ENCODE peak calls at places on chromosomes 4 and X, in six cellular contexts. W is Daoy; M is activated CD4-positive, alpha-beta T cell treated with anti-CD3 and anti-CD28 coated beads for 24 hours; B is dorsolateral prefrontal cortex; Q is fibroblast of mammary gland; X is tibial nerve. K is an unnamed sample.

GRCh38 chr4:67275179-67275750 is 270.0 kb downstream of the CENPC start:
- DNase-seq in B (no peak), W (no peak), Q (no peak), X (no peak), M (no peak), K (no peak)

GRCh38 chrX:56763556-56764152 is 34.6 kb downstream of the NBDY start:
- DNase-seq in B (peak), Q (peak), X (no peak), W (no peak), M (peak), K (no peak)

GRCh38 chrX:72348247-72348979 is 42.7 kb upstream of the CITED1 start:
- DNase-seq in W (no peak), X (no peak), M (no peak), B (no peak), Q (no peak), K (no peak)

GRCh38 chr4:152920768-152921167 is 15.4 kb upstream of the FHDC1 start:
- DNase-seq in X (no peak), W (no peak), Q (peak), M (no peak), B (no peak), K (no peak)

GRCh38 chr4:68267433-68267944 is 22.0 kb upstream of the TMPRSS11B start:
- DNase-seq in X (no peak), M (no peak), W (peak), Q (peak), B (no peak), K (no peak)

GRCh38 chrX:130351567-130351966 is 11.8 kb downstream of the SLC25A14 start:
- DNase-seq in B (no peak), M (no peak), Q (no peak), X (no peak), W (no peak), K (no peak)

GRCh38 chr4:112519689-112520597 is 4.0 kb upstream of the NEUROG2 start:
- DNase-seq in B (no peak), M (no peak), W (no peak), Q (no peak), X (no peak), K (no peak)

GRCh38 chrX:69948398-69948797 is 101.3 kb downstream of the AWAT2 start:
- DNase-seq in Q (no peak), X (no peak), M (no peak), B (no peak), W (no peak), K (no peak)

GRCh38 chr4:115453416-115453815 is 340.0 kb upstream of the NDST4 start:
- DNase-seq in Q (no peak), X (no peak), B (no peak), M (no peak), W (no peak), K (no peak)

GRCh38 chr4:176545886-176546285 is 226.1 kb downstream of the SPCS3 start:
- DNase-seq in B (no peak), Q (peak), M (no peak), W (no peak), X (no peak), K (no peak)

GRCh38 chrX:1476682-1477081 is 24.0 kb upstream of the ASMTL start:
- DNase-seq in W (no peak), Q (no peak), X (no peak), M (no peak), B (no peak), K (no peak)

GRCh38 chr4:58587856-58588255 is 1477.7 kb upstream of the IGFBP7 start:
- DNase-seq in X (no peak), M (no peak), B (no peak), Q (no peak), W (no peak), K (no peak)

GRCh38 chrX:16839852-16840460 is 30.2 kb downstream of the RBBP7 start:
- DNase-seq in X (no peak), Q (peak), W (peak), M (no peak), B (peak), K (no peak)

GRCh38 chrX:121754301-121754700 is 706.9 kb downstream of the GLUD2 start:
- DNase-seq in X (no peak), B (no peak), M (no peak), Q (no peak), W (no peak), K (no peak)

GRCh38 chr4:177554966-177555574 is 112.8 kb upstream of the AGA start:
- DNase-seq in W (peak), X (no peak), Q (peak), B (no peak), M (peak), K (no peak)

GRCh38 chr4:147078362-147078761 is 132.7 kb upstream of the TTC29 start:
- DNase-seq in W (no peak), Q (peak), M (no peak), B (no peak), X (no peak), K (no peak)

GRCh38 chrX:1463581-1464281 is 11.0 kb upstream of the ASMTL start:
- DNase-seq in M (no peak), X (no peak), Q (no peak), B (no peak), W (no peak), K (peak)

GRCh38 chrX:789096-789495 is 158.5 kb downstream of the SHOX start:
- DNase-seq in B (no peak), M (no peak), W (peak), Q (no peak), X (no peak), K (no peak)

GRCh38 chrX:150566734-150567182 is 1.7 kb upstream of the MTM1 start:
- DNase-seq in W (no peak), Q (no peak), B (no peak), M (no peak), X (no peak), K (no peak)

GRCh38 chrX:30580641-30581040 is 3.1 kb upstream of the TASL start:
- DNase-seq in B (no peak), X (no peak), Q (no peak), M (no peak), W (no peak), K (no peak)

GRCh38 chrX:87621697-87622096 is 104.1 kb downstream of the KLHL4 start:
- DNase-seq in W (no peak), B (no peak), M (no peak), X (no peak), Q (peak), K (no peak)

GRCh38 chrX:21747523-21747922 is 10.4 kb downstream of the SMPX start:
- DNase-seq in W (no peak), X (no peak), Q (no peak), M (no peak), B (peak), K (no peak)

GRCh38 chr4:110916505-110916904 is 293.6 kb upstream of the PITX2 start:
- DNase-seq in W (no peak), B (no peak), Q (no peak), X (no peak), M (no peak), K (no peak)

GRCh38 chr4:73446336-73446938 is 10.4 kb downstream of the AFP start:
- DNase-seq in B (no peak), Q (peak), X (peak), W (peak), M (no peak), K (no peak)

GRCh38 chr4:184911310-184911709 is 85.5 kb upstream of the ACSL1 start:
- DNase-seq in X (no peak), Q (peak), M (no peak), W (no peak), B (no peak), K (no peak)

GRCh38 chr4:10554694-10555093 is 97.5 kb upstream of the ZNF518B start:
- DNase-seq in B (no peak), X (peak), W (peak), Q (peak), M (peak), K (no peak)

GRCh38 chrX:17547658-17548057 is 172.7 kb downstream of the NHS start:
- DNase-seq in X (no peak), W (peak), B (no peak), Q (peak), M (no peak), K (peak)

GRCh38 chr4:129239088-129239487 is 143.1 kb downstream of the C4orf33 start:
- DNase-seq in X (peak), Q (peak), M (no peak), W (peak), B (no peak), K (no peak)

GRCh38 chr4:52106142-52106541 is 55.0 kb downstream of the SPATA18 start:
- DNase-seq in W (no peak), X (no peak), B (no peak), M (no peak), Q (peak), K (no peak)

GRCh38 chr4:88291003-88291402 is 6.6 kb upstream of the PPM1K start:
- DNase-seq in X (peak), B (no peak), M (no peak), Q (peak), W (no peak), K (no peak)

GRCh38 chr4:130110189-130110588 is 1014.2 kb downstream of the C4orf33 start:
- DNase-seq in M (no peak), Q (no peak), X (no peak), W (no peak), B (no peak), K (no peak)

GRCh38 chr4:87806520-87806919 is 7.2 kb downstream of the IBSP start:
- DNase-seq in Q (peak), B (no peak), W (no peak), X (no peak), M (no peak), K (no peak)

GRCh38 chr4:157607996-157608395 is 387.5 kb downstream of the GRIA2 start:
- DNase-seq in M (no peak), X (no peak), Q (no peak), B (no peak), W (no peak), K (no peak)